ENCODE peak calls at places on chromosomes 12 and 14, in eight cellular contexts. One of them, this sample, is unnamed.

GRCh38 chr12:77553976-77554619 is 276.6 kb upstream of the NAV3 start:
- DNase-seq in CD8-positive, alpha-beta T cell: no peak
- DNase-seq in upper lobe of right lung: no peak
- DNase-seq in mammary epithelial cell: no peak
- DNase-seq in adrenal gland: no peak
- DNase-seq in astrocyte of the spinal cord: no peak
- DNase-seq in OCI-LY7: no peak
- DNase-seq in fibroblast of pulmonary artery: no peak
- DNase-seq in this sample: no peak

GRCh38 chr14:50600849-50601248 is 40.9 kb downstream of the ATL1 start:
- DNase-seq in OCI-LY7: no peak
- DNase-seq in mammary epithelial cell: no peak
- DNase-seq in CD8-positive, alpha-beta T cell: no peak
- DNase-seq in astrocyte of the spinal cord: no peak
- DNase-seq in fibroblast of pulmonary artery: peak
- DNase-seq in upper lobe of right lung: no peak
- DNase-seq in adrenal gland: no peak
- DNase-seq in this sample: peak

GRCh38 chr12:16520328-16520727 is 85.6 kb downstream of the LMO3 start:
- DNase-seq in fibroblast of pulmonary artery: no peak
- DNase-seq in OCI-LY7: no peak
- DNase-seq in astrocyte of the spinal cord: no peak
- DNase-seq in upper lobe of right lung: no peak
- DNase-seq in CD8-positive, alpha-beta T cell: no peak
- DNase-seq in adrenal gland: no peak
- DNase-seq in mammary epithelial cell: peak
- DNase-seq in this sample: no peak

GRCh38 chr14:102606296-102606695 is 13.8 kb downstream of the RCOR1 start:
- DNase-seq in adrenal gland: no peak
- DNase-seq in upper lobe of right lung: no peak
- DNase-seq in OCI-LY7: no peak
- DNase-seq in astrocyte of the spinal cord: no peak
- DNase-seq in CD8-positive, alpha-beta T cell: no peak
- DNase-seq in mammary epithelial cell: no peak
- DNase-seq in fibroblast of pulmonary artery: no peak
- DNase-seq in this sample: no peak

GRCh38 chr12:108021129-108021528 is 108.0 kb upstream of the WSCD2 start:
- DNase-seq in fibroblast of pulmonary artery: no peak
- DNase-seq in adrenal gland: no peak
- DNase-seq in mammary epithelial cell: no peak
- DNase-seq in upper lobe of right lung: no peak
- DNase-seq in astrocyte of the spinal cord: no peak
- DNase-seq in CD8-positive, alpha-beta T cell: no peak
- DNase-seq in OCI-LY7: no peak
- DNase-seq in this sample: no peak

GRCh38 chr14:40760703-40761102 is 846.0 kb upstream of the LRFN5 start:
- DNase-seq in OCI-LY7: no peak
- DNase-seq in CD8-positive, alpha-beta T cell: no peak
- DNase-seq in upper lobe of right lung: no peak
- DNase-seq in astrocyte of the spinal cord: no peak
- DNase-seq in adrenal gland: no peak
- DNase-seq in fibroblast of pulmonary artery: no peak
- DNase-seq in mammary epithelial cell: no peak
- DNase-seq in this sample: no peak

GRCh38 chr14:21023174-21023573 is 1.7 kb downstream of the NDRG2 start:
- DNase-seq in OCI-LY7: no peak
- DNase-seq in adrenal gland: peak
- DNase-seq in astrocyte of the spinal cord: no peak
- DNase-seq in mammary epithelial cell: no peak
- DNase-seq in upper lobe of right lung: no peak
- DNase-seq in fibroblast of pulmonary artery: no peak
- DNase-seq in CD8-positive, alpha-beta T cell: no peak
- DNase-seq in this sample: no peak

GRCh38 chr12:40650038-40650704 is 42.1 kb upstream of the CNTN1 start:
- DNase-seq in CD8-positive, alpha-beta T cell: no peak
- DNase-seq in adrenal gland: no peak
- DNase-seq in upper lobe of right lung: no peak
- DNase-seq in OCI-LY7: no peak
- DNase-seq in fibroblast of pulmonary artery: no peak
- DNase-seq in mammary epithelial cell: no peak
- DNase-seq in astrocyte of the spinal cord: no peak
- DNase-seq in this sample: no peak

GRCh38 chr14:64113279-64113678 is 180.9 kb downstream of the ESR2 start:
- DNase-seq in astrocyte of the spinal cord: no peak
- DNase-seq in fibroblast of pulmonary artery: no peak
- DNase-seq in mammary epithelial cell: no peak
- DNase-seq in CD8-positive, alpha-beta T cell: no peak
- DNase-seq in upper lobe of right lung: no peak
- DNase-seq in OCI-LY7: no peak
- DNase-seq in adrenal gland: no peak
- DNase-seq in this sample: no peak

GRCh38 chr12:54145844-54146243 is 42.9 kb downstream of the SMUG1 start:
- DNase-seq in fibroblast of pulmonary artery: no peak
- DNase-seq in adrenal gland: no peak
- DNase-seq in mammary epithelial cell: no peak
- DNase-seq in upper lobe of right lung: no peak
- DNase-seq in OCI-LY7: no peak
- DNase-seq in CD8-positive, alpha-beta T cell: no peak
- DNase-seq in astrocyte of the spinal cord: no peak
- DNase-seq in this sample: no peak

GRCh38 chr12:52197371-52198231 is 5.8 kb upstream of the KRT80 start:
- DNase-seq in mammary epithelial cell: no peak
- DNase-seq in CD8-positive, alpha-beta T cell: no peak
- DNase-seq in fibroblast of pulmonary artery: no peak
- DNase-seq in astrocyte of the spinal cord: no peak
- DNase-seq in OCI-LY7: no peak
- DNase-seq in upper lobe of right lung: peak
- DNase-seq in adrenal gland: no peak
- DNase-seq in this sample: peak

GRCh38 chr12:124862768-124863408 is 776 bp downstream of the SCARB1 start:
- DNase-seq in OCI-LY7: peak
- DNase-seq in adrenal gland: peak
- DNase-seq in upper lobe of right lung: no peak
- DNase-seq in CD8-positive, alpha-beta T cell: no peak
- DNase-seq in fibroblast of pulmonary artery: peak
- DNase-seq in mammary epithelial cell: peak
- DNase-seq in astrocyte of the spinal cord: no peak
- DNase-seq in this sample: peak

GRCh38 chr12:40451661-40452060 is 226.9 kb downstream of the LRRK2 start:
- DNase-seq in mammary epithelial cell: no peak
- DNase-seq in OCI-LY7: no peak
- DNase-seq in CD8-positive, alpha-beta T cell: no peak
- DNase-seq in fibroblast of pulmonary artery: no peak
- DNase-seq in adrenal gland: no peak
- DNase-seq in upper lobe of right lung: no peak
- DNase-seq in astrocyte of the spinal cord: no peak
- DNase-seq in this sample: no peak

GRCh38 chr14:68796418-68797101 is 3.7 kb upstream of the ZFP36L1 start:
- DNase-seq in mammary epithelial cell: no peak
- DNase-seq in CD8-positive, alpha-beta T cell: no peak
- DNase-seq in upper lobe of right lung: no peak
- DNase-seq in OCI-LY7: no peak
- DNase-seq in adrenal gland: no peak
- DNase-seq in fibroblast of pulmonary artery: peak
- DNase-seq in astrocyte of the spinal cord: no peak
- DNase-seq in this sample: peak

GRCh38 chr12:57489157-57489641 is 1.3 kb downstream of the MARS1 start:
- DNase-seq in astrocyte of the spinal cord: no peak
- DNase-seq in OCI-LY7: no peak
- DNase-seq in CD8-positive, alpha-beta T cell: no peak
- DNase-seq in fibroblast of pulmonary artery: no peak
- DNase-seq in adrenal gland: no peak
- DNase-seq in mammary epithelial cell: no peak
- DNase-seq in upper lobe of right lung: no peak
- DNase-seq in this sample: no peak

GRCh38 chr12:57239587-57240068 is 10.1 kb downstream of the SHMT2 start:
- DNase-seq in OCI-LY7: no peak
- DNase-seq in CD8-positive, alpha-beta T cell: no peak
- DNase-seq in upper lobe of right lung: no peak
- DNase-seq in fibroblast of pulmonary artery: no peak
- DNase-seq in astrocyte of the spinal cord: no peak
- DNase-seq in adrenal gland: no peak
- DNase-seq in mammary epithelial cell: peak
- DNase-seq in this sample: no peak

GRCh38 chr12:121227294-121227693 is 17.4 kb downstream of the P2RX4 start:
- DNase-seq in fibroblast of pulmonary artery: no peak
- DNase-seq in upper lobe of right lung: peak
- DNase-seq in mammary epithelial cell: peak
- DNase-seq in OCI-LY7: peak
- DNase-seq in astrocyte of the spinal cord: no peak
- DNase-seq in CD8-positive, alpha-beta T cell: no peak
- DNase-seq in adrenal gland: no peak
- DNase-seq in this sample: no peak

GRCh38 chr12:94261119-94261518 is 112.7 kb downstream of the PLXNC1 start:
- DNase-seq in OCI-LY7: no peak
- DNase-seq in adrenal gland: no peak
- DNase-seq in astrocyte of the spinal cord: no peak
- DNase-seq in fibroblast of pulmonary artery: no peak
- DNase-seq in mammary epithelial cell: no peak
- DNase-seq in CD8-positive, alpha-beta T cell: no peak
- DNase-seq in upper lobe of right lung: no peak
- DNase-seq in this sample: no peak

GRCh38 chr12:94260717-94261116 is 112.3 kb downstream of the PLXNC1 start:
- DNase-seq in CD8-positive, alpha-beta T cell: no peak
- DNase-seq in mammary epithelial cell: no peak
- DNase-seq in astrocyte of the spinal cord: no peak
- DNase-seq in fibroblast of pulmonary artery: no peak
- DNase-seq in OCI-LY7: no peak
- DNase-seq in adrenal gland: no peak
- DNase-seq in upper lobe of right lung: no peak
- DNase-seq in this sample: no peak

GRCh38 chr12:94263011-94263786 is 114.8 kb downstream of the PLXNC1 start:
- DNase-seq in astrocyte of the spinal cord: no peak
- DNase-seq in CD8-positive, alpha-beta T cell: peak
- DNase-seq in OCI-LY7: peak
- DNase-seq in mammary epithelial cell: no peak
- DNase-seq in upper lobe of right lung: peak
- DNase-seq in adrenal gland: peak
- DNase-seq in fibroblast of pulmonary artery: no peak
- DNase-seq in this sample: no peak

GRCh38 chr12:94262228-94263010 is 114.0 kb downstream of the PLXNC1 start:
- DNase-seq in upper lobe of right lung: peak
- DNase-seq in fibroblast of pulmonary artery: peak
- DNase-seq in astrocyte of the spinal cord: peak
- DNase-seq in CD8-positive, alpha-beta T cell: peak
- DNase-seq in adrenal gland: peak
- DNase-seq in OCI-LY7: peak
- DNase-seq in mammary epithelial cell: peak
- DNase-seq in this sample: peak

GRCh38 chr12:94261781-94262180 is 113.4 kb downstream of the PLXNC1 start:
- DNase-seq in fibroblast of pulmonary artery: no peak
- DNase-seq in mammary epithelial cell: no peak
- DNase-seq in upper lobe of right lung: no peak
- DNase-seq in OCI-LY7: no peak
- DNase-seq in adrenal gland: no peak
- DNase-seq in CD8-positive, alpha-beta T cell: no peak
- DNase-seq in astrocyte of the spinal cord: no peak
- DNase-seq in this sample: no peak
- H3K4me3 ChIP-seq in fibroblast of pulmonary artery: peak
- H3K4me3 ChIP-seq in mammary epithelial cell: no peak
- H3K4me3 ChIP-seq in upper lobe of right lung: peak
- H3K4me3 ChIP-seq in OCI-LY7: peak
- H3K4me3 ChIP-seq in adrenal gland: no peak
- H3K4me3 ChIP-seq in CD8-positive, alpha-beta T cell: peak
- H3K4me3 ChIP-seq in astrocyte of the spinal cord: no peak
- H3K4me3 ChIP-seq in this sample: peak

DNA sequence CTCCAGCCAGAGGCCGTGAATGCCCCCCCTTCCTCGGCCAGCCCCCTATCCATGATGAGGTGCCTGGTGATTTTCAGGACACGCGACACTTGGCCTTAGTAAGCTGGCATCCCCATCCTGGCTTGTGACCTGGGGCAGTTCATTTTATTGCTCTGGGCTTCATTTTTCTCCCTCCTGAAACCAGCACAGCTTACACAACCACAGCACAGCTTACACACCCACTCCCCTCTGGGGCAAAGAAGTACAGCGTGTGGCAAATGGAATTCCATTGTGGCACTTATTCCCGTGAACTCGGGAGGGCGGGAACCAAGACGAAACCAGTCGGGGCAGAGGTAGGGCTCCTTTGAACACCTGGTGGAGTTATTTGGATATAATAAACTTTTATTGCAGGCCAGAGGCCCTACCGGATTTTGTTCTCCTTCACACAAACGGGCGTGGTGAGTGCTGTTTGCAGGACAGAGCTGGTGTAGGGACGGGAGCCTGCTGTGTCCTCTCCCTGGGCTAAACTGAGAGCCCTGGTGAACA is 29.1 kb downstream of the CD9 start:
- DNase-seq in mammary epithelial cell: peak
- DNase-seq in CD8-positive, alpha-beta T cell: no peak
- DNase-seq in adrenal gland: peak
- DNase-seq in astrocyte of the spinal cord: no peak
- DNase-seq in fibroblast of pulmonary artery: no peak
- DNase-seq in upper lobe of right lung: no peak
- DNase-seq in OCI-LY7: no peak
- DNase-seq in this sample: no peak
- H3K4me3 ChIP-seq in mammary epithelial cell: no peak
- H3K4me3 ChIP-seq in CD8-positive, alpha-beta T cell: no peak
- H3K4me3 ChIP-seq in adrenal gland: no peak
- H3K4me3 ChIP-seq in astrocyte of the spinal cord: no peak
- H3K4me3 ChIP-seq in fibroblast of pulmonary artery: no peak
- H3K4me3 ChIP-seq in upper lobe of right lung: no peak
- H3K4me3 ChIP-seq in OCI-LY7: no peak
- H3K4me3 ChIP-seq in this sample: no peak

DNA sequence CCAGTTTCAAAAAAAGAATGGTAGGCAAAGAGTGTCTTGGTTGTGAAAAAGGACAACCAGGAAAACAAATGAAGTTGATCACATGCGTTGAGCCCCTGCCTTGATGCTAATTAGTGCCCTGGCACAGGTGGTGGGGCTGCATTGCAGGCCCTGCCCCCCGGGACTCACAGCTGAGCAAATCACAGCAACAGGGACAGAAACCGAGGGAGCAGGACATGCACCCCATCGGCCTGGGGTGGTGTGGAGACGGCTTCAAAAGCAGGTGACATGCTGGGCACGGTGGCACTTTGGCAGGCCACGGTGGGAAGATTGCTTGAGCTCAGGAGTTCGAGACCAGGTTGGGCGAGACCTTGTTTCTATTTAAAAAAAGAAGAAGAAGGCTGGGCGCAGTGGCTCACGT is 1.1 kb upstream of the PAPLN start:
- DNase-seq in astrocyte of the spinal cord: no peak
- DNase-seq in fibroblast of pulmonary artery: no peak
- DNase-seq in adrenal gland: no peak
- DNase-seq in mammary epithelial cell: no peak
- DNase-seq in CD8-positive, alpha-beta T cell: no peak
- DNase-seq in OCI-LY7: no peak
- DNase-seq in upper lobe of right lung: no peak
- DNase-seq in this sample: no peak
- H3K4me3 ChIP-seq in astrocyte of the spinal cord: no peak
- H3K4me3 ChIP-seq in fibroblast of pulmonary artery: no peak
- H3K4me3 ChIP-seq in adrenal gland: no peak
- H3K4me3 ChIP-seq in mammary epithelial cell: no peak
- H3K4me3 ChIP-seq in CD8-positive, alpha-beta T cell: no peak
- H3K4me3 ChIP-seq in OCI-LY7: no peak
- H3K4me3 ChIP-seq in upper lobe of right lung: no peak
- H3K4me3 ChIP-seq in this sample: no peak

DNA sequence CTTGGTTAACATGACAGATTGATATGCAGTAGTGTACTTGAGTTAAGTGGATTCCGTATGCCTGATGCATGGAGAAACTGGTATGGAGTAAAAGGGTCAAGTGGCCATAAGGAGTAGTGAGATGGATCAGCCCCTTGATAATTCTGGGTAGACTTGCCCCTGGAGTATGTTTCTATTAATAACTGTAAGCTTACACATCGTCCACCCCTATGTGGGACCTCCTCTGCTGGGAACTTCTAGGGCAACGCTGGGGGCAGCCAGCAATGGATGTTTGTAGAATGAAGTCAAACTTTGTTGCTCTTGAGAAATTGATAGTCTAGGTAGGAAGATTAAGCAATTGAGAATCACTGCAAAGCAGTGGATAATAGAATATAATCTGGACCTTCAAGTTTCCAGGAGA is 3.5 kb downstream of the C12orf75 start:
- DNase-seq in mammary epithelial cell: no peak
- DNase-seq in adrenal gland: no peak
- DNase-seq in CD8-positive, alpha-beta T cell: no peak
- DNase-seq in fibroblast of pulmonary artery: peak
- DNase-seq in OCI-LY7: no peak
- DNase-seq in astrocyte of the spinal cord: peak
- DNase-seq in upper lobe of right lung: no peak
- DNase-seq in this sample: peak
- H3K4me3 ChIP-seq in mammary epithelial cell: no peak
- H3K4me3 ChIP-seq in adrenal gland: no peak
- H3K4me3 ChIP-seq in CD8-positive, alpha-beta T cell: no peak
- H3K4me3 ChIP-seq in fibroblast of pulmonary artery: no peak
- H3K4me3 ChIP-seq in OCI-LY7: peak
- H3K4me3 ChIP-seq in astrocyte of the spinal cord: no peak
- H3K4me3 ChIP-seq in upper lobe of right lung: no peak
- H3K4me3 ChIP-seq in this sample: no peak